ENCODE peak calls at places on chromosome 1, in five cellular contexts. P is T-helper 9 cell; X is effector memory CD8-positive, alpha-beta T cell; R is IMR-90; G is NCI-H1092. V is an unnamed sample.

GRCh38 chr1:207051615-207051943 is 571 bp upstream of the YOD1 start:
- DNase-seq in P (no peak), X (no peak), R (no peak), G (no peak), V (no peak)

GRCh38 chr1:96715482-96715881 is 6.1 kb upstream of the PTBP2 start:
- DNase-seq in P (no peak), X (no peak), R (no peak), G (no peak), V (no peak)

GRCh38 chr1:20633190-20634064 is at the start of gene PINK1:
- DNase-seq in P (peak; percentile 85), X (peak; percentile 97), R (peak; percentile 53), G (peak; percentile 66), V (peak; percentile 79)

GRCh38 chr1:53561488-53562115 is 102.4 kb downstream of the DMRTB1 start:
- DNase-seq in P (no peak), X (no peak), R (no peak), G (no peak), V (no peak)

GRCh38 chr1:68230901-68231626 is 1.3 kb downstream of the WLS start:
- DNase-seq in P (no peak), X (no peak), R (no peak), G (no peak), V (no peak)

GRCh38 chr1:59976194-59977074 is 49.9 kb upstream of the CYP2J2 start:
- DNase-seq in P (peak; percentile 20), X (peak; percentile 16), R (peak; percentile 26), G (peak; percentile 41), V (peak; percentile 4)

GRCh38 chr1:88976235-88976634 is 16.2 kb downstream of the KYAT3 start:
- DNase-seq in P (no peak), X (no peak), R (no peak), G (no peak), V (no peak)

GRCh38 chr1:6166655-6167390 is 13.3 kb downstream of the CHD5 start:
- DNase-seq in P (no peak), X (no peak), R (no peak), G (no peak), V (no peak)

GRCh38 chr1:110185181-110185580 is 24.9 kb upstream of the KCNC4 start:
- DNase-seq in P (no peak), X (no peak), R (no peak), G (peak; percentile 38), V (no peak)

GRCh38 chr1:81034366-81034765 is 766.4 kb upstream of the ADGRL2 start:
- DNase-seq in P (no peak), X (no peak), R (no peak), G (no peak), V (no peak)